ENCODE peak calls at places on chromosomes 3 and 15, in nine cellular contexts. H is MM.1S, T is uterus, K is adrenal gland, S is pancreas, W is right lobe of liver, M is cardiac muscle cell, O is tibial artery, F is fibroblast of lung. B is an unnamed sample.

GRCh38 chr3:188575501-188575900 is 421.5 kb downstream of the LPP start:
- DNase-seq in H (no peak), T (no peak), K (no peak), S (no peak), W (no peak), M (no peak), O (no peak), F (no peak), B (no peak)

GRCh38 chr3:133038089-133038730 is at the start of gene TMEM108:
- DNase-seq in H (peak), T (peak), K (peak), S (peak), W (peak), M (peak), O (peak), F (peak), B (no peak)

GRCh38 chr3:121411554-121411953 is 134.2 kb downstream of the POLQ start:
- DNase-seq in H (no peak), T (no peak), K (no peak), S (no peak), W (no peak), M (no peak), O (no peak), F (no peak), B (no peak)

GRCh38 chr3:6549296-6549695 is 311.6 kb upstream of the GRM7 start:
- DNase-seq in H (no peak), T (no peak), K (no peak), S (no peak), W (no peak), M (no peak), O (no peak), F (no peak), B (no peak)

GRCh38 chr3:46935168-46935858 is 41.2 kb downstream of the CCDC12 start:
- DNase-seq in H (no peak), T (peak), K (peak), S (peak), W (peak), M (peak), O (peak), F (peak), B (no peak)

GRCh38 chr3:133106169-133106568 is 68.0 kb downstream of the TMEM108 start:
- DNase-seq in H (no peak), T (no peak), K (no peak), S (no peak), W (no peak), M (no peak), O (no peak), F (peak), B (no peak)

GRCh38 chr3:87350367-87351199 is 74.2 kb upstream of the POU1F1 start:
- DNase-seq in H (peak), T (no peak), K (no peak), S (no peak), W (no peak), M (peak), O (no peak), F (peak), B (no peak)

GRCh38 chr3:163335429-163335828 is 1742.9 kb downstream of the SI start:
- DNase-seq in H (no peak), T (no peak), K (no peak), S (no peak), W (no peak), M (no peak), O (no peak), F (no peak), B (no peak)

GRCh38 chr15:71093089-71094024 is 21.9 kb upstream of the THSD4 start:
- DNase-seq in H (no peak), T (no peak), K (peak), S (no peak), W (no peak), M (no peak), O (no peak), F (peak), B (no peak)

GRCh38 chr3:191070762-191071365 is 128.2 kb upstream of the OSTN start:
- DNase-seq in H (no peak), T (no peak), K (no peak), S (no peak), W (no peak), M (peak), O (no peak), F (peak), B (no peak)

GRCh38 chr15:101169457-101170071 is 82.3 kb downstream of the CHSY1 start:
- DNase-seq in H (no peak), T (no peak), K (no peak), S (no peak), W (peak), M (no peak), O (no peak), F (no peak), B (no peak)

GRCh38 chr3:34837848-34838741 is 801.2 kb upstream of the ARPP21 start:
- DNase-seq in H (no peak), T (no peak), K (no peak), S (no peak), W (no peak), M (no peak), O (no peak), F (no peak), B (no peak)

GRCh38 chr3:195270350-195271115 is 426 bp downstream of the XXYLT1 start:
- DNase-seq in H (peak), T (peak), K (peak), S (peak), W (peak), M (peak), O (no peak), F (peak), B (peak)

GRCh38 chr3:67109651-67110204 is 111.6 kb downstream of the KBTBD8 start:
- DNase-seq in H (peak), T (no peak), K (no peak), S (no peak), W (no peak), M (peak), O (no peak), F (peak), B (no peak)

GRCh38 chr15:78048410-78048946 is 29.0 kb downstream of the TBC1D2B start:
- DNase-seq in H (no peak), T (no peak), K (no peak), S (no peak), W (no peak), M (no peak), O (peak), F (no peak), B (no peak)

GRCh38 chr3:52313774-52314188 is 2.3 kb upstream of the DNAH1 start:
- DNase-seq in H (peak), T (no peak), K (peak), S (peak), W (no peak), M (no peak), O (no peak), F (peak), B (no peak)

GRCh38 chr15:79401301-79401700 is 30.8 kb upstream of the MINAR1 start:
- DNase-seq in H (no peak), T (no peak), K (no peak), S (no peak), W (no peak), M (no peak), O (no peak), F (no peak), B (no peak)

GRCh38 chr3:66744521-66744920 is 243.7 kb upstream of the LRIG1 start:
- DNase-seq in H (no peak), T (no peak), K (no peak), S (no peak), W (no peak), M (no peak), O (no peak), F (no peak), B (no peak)

GRCh38 chr15:101361418-101361817 is 66.4 kb upstream of the SNRPA1 start:
- DNase-seq in H (no peak), T (no peak), K (no peak), S (no peak), W (no peak), M (no peak), O (no peak), F (no peak), B (no peak)

DNA sequence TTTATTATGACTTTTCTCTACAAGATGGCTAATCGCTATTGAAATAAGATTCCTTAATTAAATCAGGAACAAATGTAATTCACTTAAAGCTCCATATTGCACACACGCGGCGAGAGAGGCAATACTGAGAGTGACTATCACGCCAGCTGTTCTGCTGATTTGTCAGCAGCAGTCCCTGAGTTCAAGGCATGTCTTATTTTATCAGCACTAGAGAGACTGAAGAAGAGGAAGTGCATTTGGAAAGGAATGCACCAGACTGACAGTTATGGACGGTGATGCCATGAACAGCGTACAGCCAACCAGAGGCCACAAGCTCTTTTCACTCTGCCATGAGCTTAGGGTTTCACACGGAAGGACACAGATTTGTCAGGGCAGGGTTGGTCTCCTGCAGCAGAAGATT is 83.6 kb upstream of the SLCO3A1 start:
- DNase-seq in H (no peak), T (no peak), K (no peak), S (no peak), W (no peak), M (no peak), O (no peak), F (no peak), B (no peak)
- H3K27ac ChIP-seq in H (no peak), T (no peak), K (no peak), S (no peak), W (no peak), M (no peak), O (no peak), F (no peak), B (no peak)

GRCh38 chr3:101574388-101575156 is 592 bp downstream of the PCNP start:
- DNase-seq in H (peak), T (peak), K (peak), S (no peak), W (peak), M (peak), O (peak), F (peak), B (no peak)

GRCh38 chr3:101573449-101574387 is at the start of gene PCNP:
- DNase-seq in H (peak), T (peak), K (peak), S (peak), W (peak), M (peak), O (peak), F (peak), B (peak)

DNA sequence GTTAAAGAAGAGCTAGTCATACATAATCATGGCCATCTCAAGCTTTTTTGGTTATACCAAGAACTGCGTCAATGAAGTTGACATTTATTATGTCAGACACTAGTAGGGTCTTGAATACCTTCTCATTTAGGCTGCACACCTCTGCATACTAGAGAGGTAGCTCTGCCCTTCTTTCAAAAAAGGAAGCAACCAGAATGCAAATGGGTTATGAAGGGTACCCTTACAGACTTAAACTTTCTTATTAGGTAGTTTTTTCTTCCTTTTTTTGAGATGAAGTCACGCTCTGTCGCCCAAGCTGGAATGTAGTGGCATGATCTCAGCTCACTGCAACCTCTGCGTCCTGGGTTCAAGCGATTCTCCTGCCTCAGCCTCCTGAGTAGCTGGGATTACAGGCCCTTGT is 3.3 kb downstream of the PCNP start:
- DNase-seq in H (no peak), T (no peak), K (no peak), S (no peak), W (no peak), M (no peak), O (no peak), F (no peak), B (no peak)
- H3K4me3 ChIP-seq in H (no peak), T (no peak), K (no peak), S (no peak), W (no peak), M (no peak), O (no peak), F (no peak), B (no peak)

GRCh38 chr3:72345237-72345878 is 502.9 kb downstream of the SHQ1 start:
- DNase-seq in H (no peak), T (no peak), K (no peak), S (no peak), W (no peak), M (no peak), O (peak), F (no peak), B (no peak)
- H3K27ac ChIP-seq in H (no peak), T (no peak), K (peak), S (no peak), W (no peak), M (no peak), O (no peak), F (no peak), B (no peak)

GRCh38 chr3:100710355-100711198 is 1.3 kb downstream of the TFG start:
- DNase-seq in H (peak), T (no peak), K (peak), S (no peak), W (no peak), M (peak), O (peak), F (peak), B (peak)
- H3K4me3 ChIP-seq in H (peak), T (peak), K (peak), S (peak), W (peak), M (peak), O (peak), F (peak), B (peak)

DNA sequence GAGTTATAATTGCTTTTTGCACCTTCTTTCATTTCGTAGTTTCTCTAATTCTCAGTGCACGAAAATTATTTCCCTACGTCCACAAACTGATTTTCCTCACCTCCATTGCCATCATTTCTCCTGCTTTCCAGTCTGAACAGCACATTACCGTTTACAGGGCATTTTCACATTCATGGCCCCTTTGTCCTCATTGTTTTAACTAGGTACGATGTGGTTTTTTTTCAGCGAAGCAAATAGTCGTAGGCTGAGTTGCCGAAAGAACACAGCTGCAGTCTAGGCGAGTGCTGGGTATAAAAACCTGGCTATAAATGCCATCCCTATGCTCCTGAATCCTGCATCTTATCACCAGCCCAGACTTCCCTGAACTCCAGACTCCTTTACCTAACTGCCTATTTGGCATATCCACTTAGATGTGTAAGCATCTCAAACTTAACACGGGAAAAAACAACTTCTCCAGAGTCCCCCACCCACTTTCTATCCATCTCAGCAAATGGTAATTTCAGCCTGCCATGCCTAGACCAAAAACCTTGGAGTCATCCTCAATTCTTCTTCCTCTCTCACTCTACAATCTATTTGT is 691 bp upstream of the FSIP1 start:
- DNase-seq in H (peak), T (no peak), K (no peak), S (no peak), W (no peak), M (no peak), O (no peak), F (no peak), B (no peak)
- H3K27ac ChIP-seq in H (peak), T (peak), K (peak), S (no peak), W (peak), M (no peak), O (peak), F (peak), B (peak)

GRCh38 chr15:67969892-67970291 is 84.2 kb upstream of the PIAS1 start:
- DNase-seq in H (no peak), T (no peak), K (no peak), S (no peak), W (no peak), M (no peak), O (no peak), F (no peak), B (no peak)

GRCh38 chr15:67972377-67972776 is 81.7 kb upstream of the PIAS1 start:
- DNase-seq in H (no peak), T (no peak), K (no peak), S (no peak), W (no peak), M (no peak), O (no peak), F (no peak), B (no peak)

GRCh38 chr15:67973846-67974245 is 80.3 kb upstream of the PIAS1 start:
- DNase-seq in H (no peak), T (no peak), K (no peak), S (no peak), W (no peak), M (no peak), O (no peak), F (no peak), B (no peak)

GRCh38 chr15:67967871-67968423 is 86.2 kb upstream of the PIAS1 start:
- DNase-seq in H (no peak), T (peak), K (peak), S (peak), W (peak), M (peak), O (peak), F (peak), B (no peak)

DNA sequence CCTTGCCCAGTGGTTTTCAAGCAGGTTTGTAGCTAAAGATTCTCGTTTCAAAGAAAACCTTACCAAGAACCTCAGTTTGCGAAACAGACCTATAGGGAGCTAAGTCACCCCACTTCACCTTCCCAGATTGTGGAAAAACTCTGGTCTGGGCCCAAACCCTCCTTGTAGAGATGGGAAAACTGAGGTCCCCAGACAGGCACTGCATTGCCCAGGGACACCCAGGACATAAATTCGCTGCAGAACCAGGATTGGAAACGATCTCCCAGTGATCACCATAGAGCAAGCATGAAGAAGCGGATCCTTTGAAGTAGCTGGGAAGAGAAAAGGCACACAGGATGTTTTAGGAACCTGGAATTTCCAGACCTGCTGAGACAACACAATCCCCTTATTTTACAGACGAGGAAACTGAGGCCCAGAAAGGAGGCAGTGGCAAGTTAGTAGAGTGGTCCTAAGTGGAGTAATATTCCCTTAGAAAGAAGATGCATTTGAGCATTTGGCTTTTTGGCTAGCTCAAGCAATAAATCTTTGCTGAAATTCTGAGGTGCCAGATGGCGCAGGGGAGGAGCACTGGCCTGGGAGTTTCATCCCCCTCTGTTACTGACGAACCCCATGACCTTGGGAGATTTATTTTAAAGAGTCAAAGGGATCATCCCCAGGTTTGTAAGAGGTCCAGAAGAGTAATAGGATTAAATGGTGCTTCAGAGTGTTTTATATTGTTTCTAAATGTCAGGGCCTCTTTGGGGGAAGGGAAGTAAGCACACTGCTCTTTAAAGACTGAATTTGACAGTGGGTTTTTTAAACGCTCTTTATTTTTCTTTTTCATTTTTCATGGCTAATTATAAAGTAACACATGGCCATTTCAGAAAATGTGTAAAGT is 85.3 kb upstream of the PIAS1 start:
- DNase-seq in H (no peak), T (peak), K (no peak), S (no peak), W (no peak), M (no peak), O (no peak), F (no peak), B (no peak)
- H3K4me3 ChIP-seq in H (no peak), T (peak), K (no peak), S (no peak), W (no peak), M (peak), O (peak), F (peak), B (no peak)

B was measured in effector memory CD4-positive, alpha-beta T cell.